ENCODE peak calls at places on chromosomes 3 and 15, in eight cellular contexts. U is right cardiac atrium; A is fibroblast of lung; K is A673; R is iPS DF 6.9; Y is upper lobe of left lung; S is ovary; B is effector memory CD4-positive, alpha-beta T cell. O is an unnamed sample. For H3K9me3, the result is how much of the 10 kb centered on the place peaks cover.

GRCh38 chr3:53941174-53941573 is 49.5 kb upstream of the SELENOK start:
- DNase-seq in A (peak), B (no peak), U (no peak), Y (no peak), K (peak), R (no peak), S (no peak), O (no peak)

GRCh38 chr15:34436956-34437442 is 609 bp downstream of the GOLGA8A start:
- DNase-seq in Y (peak), B (peak), K (peak), U (peak), S (peak), R (no peak), A (peak), O (no peak)

GRCh38 chr3:193520738-193521137 is 34.0 kb downstream of the ATP13A4 start:
- DNase-seq in R (no peak), B (no peak), A (no peak), S (no peak), K (no peak), Y (no peak), U (no peak), O (no peak)

GRCh38 chr3:55795296-55795695 is 308.2 kb upstream of the WNT5A start:
- DNase-seq in B (no peak), U (no peak), K (no peak), Y (no peak), A (no peak), S (no peak), R (no peak), O (no peak)

GRCh38 chr3:55554621-55555020 is 67.5 kb upstream of the WNT5A start:
- DNase-seq in U (no peak), R (no peak), S (no peak), A (no peak), B (no peak), K (no peak), Y (no peak), O (no peak)

GRCh38 chr15:25901841-25902610 is 38.9 kb upstream of the ATP10A start:
- DNase-seq in U (no peak), K (no peak), B (no peak), Y (no peak), S (no peak), A (no peak), R (no peak), O (no peak)

GRCh38 chr15:39558421-39558820 is 22.5 kb upstream of the THBS1 start:
- DNase-seq in U (no peak), A (no peak), K (no peak), Y (no peak), R (no peak), B (no peak), S (no peak), O (no peak)

GRCh38 chr15:71282086-71282485 is 166.8 kb downstream of the THSD4 start:
- DNase-seq in B (no peak), S (no peak), R (no peak), A (peak), K (no peak), Y (no peak), U (no peak), O (no peak)

GRCh38 chr3:42635111-42635510 is 18.4 kb upstream of the ZBTB47 start:
- DNase-seq in Y (no peak), S (no peak), A (peak), U (no peak), R (no peak), K (no peak), B (no peak), O (no peak)

GRCh38 chr3:62529230-62529629 is 155.9 kb upstream of the FEZF2 start:
- DNase-seq in B (no peak), U (peak), R (peak), K (peak), Y (no peak), A (peak), S (peak), O (no peak)

GRCh38 chr3:129119365-129120100 is 2.1 kb downstream of the RAB43 start:
- DNase-seq in R (no peak), S (peak), U (no peak), Y (no peak), B (no peak), A (no peak), K (no peak), O (no peak)

GRCh38 chr15:76584868-76585572 is 248.4 kb downstream of the ISL2 start:
- DNase-seq in R (no peak), U (no peak), Y (no peak), A (no peak), B (no peak), S (no peak), K (no peak), O (no peak)

GRCh38 chr3:98602078-98602678 is 8.8 kb upstream of the CPOX start:
- DNase-seq in Y (no peak), B (no peak), K (peak), R (no peak), U (no peak), S (no peak), A (peak), O (peak)

GRCh38 chr3:14331273-14331672 is 71.1 kb upstream of the SLC6A6 start:
- DNase-seq in A (no peak), S (no peak), K (no peak), B (no peak), Y (no peak), R (no peak), U (no peak), O (no peak)

GRCh38 chr3:127556565-127556964 is 34.0 kb downstream of the TPRA1 start:
- DNase-seq in R (no peak), Y (no peak), A (no peak), K (no peak), U (no peak), S (no peak), B (no peak), O (no peak)

GRCh38 chr15:33234019-33234418 is 39.5 kb upstream of the FMN1 start:
- DNase-seq in Y (no peak), U (no peak), A (peak), S (no peak), B (no peak), R (no peak), K (peak), O (no peak)

GRCh38 chr3:189914799-189915198 is 205.9 kb downstream of the P3H2 start:
- DNase-seq in Y (no peak), B (no peak), R (no peak), A (peak), K (peak), S (no peak), U (no peak), O (no peak)

GRCh38 chr15:45377630-45378148 is 655 bp downstream of the GATM start:
- DNase-seq in K (no peak), B (no peak), R (no peak), S (peak), A (no peak), U (peak), Y (peak), O (no peak)

GRCh38 chr3:73188707-73189106 is 127.2 kb downstream of the EBLN2 start:
- DNase-seq in K (peak), A (no peak), R (no peak), B (no peak), S (no peak), U (no peak), Y (no peak), O (no peak)

GRCh38 chr3:4531478-4532025 is 38.4 kb downstream of the ITPR1 start:
- DNase-seq in S (no peak), Y (no peak), R (no peak), U (no peak), A (peak), B (no peak), K (no peak), O (no peak)

GRCh38 chr3:107227091-107227490 is 150.1 kb upstream of the CCDC54 start:
- DNase-seq in Y (no peak), B (no peak), S (no peak), K (no peak), A (no peak), R (no peak), U (no peak), O (no peak)

GRCh38 chr3:185728630-185729334 is 96.1 kb downstream of the IGF2BP2 start:
- DNase-seq in U (no peak), A (peak), S (no peak), Y (no peak), K (no peak), R (no peak), B (no peak), O (no peak)

GRCh38 chr15:29784413-29784812 is 37.9 kb downstream of the TJP1 start:
- DNase-seq in Y (no peak), A (no peak), U (no peak), S (no peak), K (no peak), R (no peak), B (no peak), O (no peak)

GRCh38 chr3:170488802-170489201 is 70.1 kb downstream of the CLDN11 start:
- DNase-seq in U (no peak), K (no peak), B (no peak), A (no peak), S (no peak), Y (no peak), R (no peak), O (no peak)

GRCh38 chr3:168467085-168467714 is 371.5 kb upstream of the GOLIM4 start:
- DNase-seq in R (peak), B (no peak), A (peak), Y (no peak), U (peak), S (no peak), K (no peak), O (no peak)

GRCh38 chr15:80309769-80310384 is 57.9 kb upstream of the CTXND1 start:
- DNase-seq in U (no peak), R (no peak), Y (no peak), B (no peak), S (no peak), K (peak), A (peak), O (no peak)

GRCh38 chr15:70466895-70467529 is 296.3 kb downstream of the UACA start:
- DNase-seq in R (no peak), A (peak), U (no peak), K (peak), Y (no peak), B (no peak), S (peak), O (peak)

GRCh38 chr3:100776736-100777135 is 67.4 kb downstream of the TFG start:
- DNase-seq in Y (no peak), K (peak), S (no peak), R (no peak), A (peak), U (no peak), B (no peak), O (no peak)

GRCh38 chr3:133887951-133888703 is 7.6 kb downstream of the RAB6B start:
- DNase-seq in B (no peak), U (no peak), S (no peak), R (no peak), K (no peak), A (no peak), Y (no peak), O (no peak)

GRCh38 chr3:171813897-171814460 is 3.7 kb upstream of the PLD1 start:
- DNase-seq in K (no peak), B (no peak), S (no peak), U (no peak), R (no peak), A (peak), Y (no peak), O (no peak)

GRCh38 chr15:34336947-34337556 is 529 bp downstream of the SLC12A6 start:
- DNase-seq in Y (no peak), K (no peak), S (peak), U (peak), R (no peak), B (no peak), A (no peak), O (peak)

GRCh38 chr3:158452324-158452723 is 118.7 kb upstream of the MLF1 start:
- DNase-seq in U (no peak), S (no peak), K (no peak), R (no peak), B (no peak), A (no peak), Y (no peak), O (no peak)

DNA sequence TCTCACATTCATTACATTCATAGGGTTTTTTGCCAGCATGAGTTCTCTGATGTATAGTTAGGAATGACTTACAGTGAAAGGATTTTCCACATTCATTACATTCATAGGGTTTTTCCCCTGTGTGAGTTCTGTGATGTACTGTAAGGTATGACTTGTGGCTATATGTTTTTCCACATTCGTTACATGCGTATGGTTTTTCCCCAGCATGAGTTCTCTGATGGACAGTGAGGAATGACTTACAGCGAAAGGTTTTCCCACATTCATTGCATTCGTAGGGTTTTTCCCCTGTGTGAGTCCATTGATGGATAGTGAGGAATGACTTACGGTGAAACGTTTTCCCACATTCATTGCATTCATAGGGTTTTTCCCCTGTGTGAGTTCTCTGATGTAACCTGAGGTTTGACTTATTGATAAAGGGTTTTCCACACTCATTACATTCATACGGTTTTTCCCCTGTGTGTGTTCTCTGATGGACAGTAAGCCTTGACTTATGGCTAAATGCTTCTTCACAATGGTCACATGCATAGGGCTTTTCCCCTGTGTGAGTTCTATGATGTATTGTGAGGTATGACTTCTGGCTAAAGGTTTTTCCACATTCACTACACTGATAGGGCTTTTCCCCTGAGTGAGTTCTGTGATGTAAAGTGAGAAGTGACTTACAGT is 47.4 kb downstream of the ZNF717 start:
- DNase-seq in K (no peak), B (no peak), R (no peak), A (peak), Y (no peak), U (no peak), S (no peak), O (no peak)
- H3K9me3 ChIP-seq in K (under half), B (half or more), R (under half), A (under half), Y (half or more), U (under half), S (half or more), O (under half)

GRCh38 chr3:123071581-123071980 is 4.8 kb downstream of the PDIA5 start:
- DNase-seq in R (no peak), U (no peak), B (no peak), K (no peak), A (no peak), S (no peak), Y (no peak), O (no peak)
- H3K27ac ChIP-seq in R (no peak), U (no peak), B (no peak), K (no peak), A (no peak), S (peak), Y (peak), O (no peak)

DNA sequence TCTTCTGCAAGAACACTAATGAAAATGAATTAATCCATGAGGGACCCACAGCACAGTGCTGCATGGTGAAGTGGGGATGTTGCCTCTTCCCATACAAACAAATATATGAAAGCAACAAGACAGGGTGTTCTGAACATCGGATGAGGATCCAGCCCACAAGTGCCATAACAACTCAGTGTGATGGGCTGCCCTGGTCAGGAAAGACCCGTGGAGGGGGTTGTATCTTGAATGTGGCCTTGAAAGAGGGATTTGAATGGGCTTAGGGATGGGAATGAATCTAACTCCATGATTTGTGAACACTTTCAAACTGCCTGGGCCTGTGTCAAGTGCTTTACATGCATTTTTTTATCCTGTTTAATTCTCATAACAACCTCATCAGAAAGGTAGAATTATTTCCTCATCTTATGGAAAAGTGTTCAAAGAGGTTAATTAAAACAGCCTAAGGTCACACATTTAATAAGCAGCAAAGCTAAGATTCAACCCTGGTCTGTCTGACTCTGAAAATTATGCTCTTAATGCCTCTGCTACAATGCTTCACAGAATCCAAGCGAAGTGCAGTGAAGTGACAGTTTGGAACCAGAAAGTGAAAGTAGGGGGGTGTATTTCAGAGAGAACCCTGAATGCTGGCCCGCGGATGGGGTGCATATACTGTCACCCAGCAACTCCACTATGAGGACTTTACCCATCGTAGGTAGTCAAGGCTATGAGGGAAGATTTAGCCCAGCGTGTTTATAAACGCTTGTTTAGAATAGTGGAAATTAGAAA is 65.6 kb upstream of the HEG1 start:
- DNase-seq in K (no peak), A (no peak), B (no peak), Y (no peak), U (no peak), R (no peak), S (no peak), O (no peak)
- H3K4me3 ChIP-seq in K (no peak), A (no peak), B (no peak), Y (no peak), U (no peak), R (no peak), S (no peak), O (peak)

GRCh38 chr15:27165590-27165989 is 194.6 kb downstream of the GABRG3 start:
- DNase-seq in A (no peak), U (no peak), K (no peak), Y (no peak), B (no peak), S (no peak), R (no peak), O (no peak)

GRCh38 chr15:27172821-27173220 is 201.8 kb downstream of the GABRG3 start:
- DNase-seq in S (no peak), A (no peak), Y (no peak), B (no peak), U (no peak), K (no peak), R (no peak), O (no peak)

GRCh38 chr15:27170866-27171265 is 199.9 kb downstream of the GABRG3 start:
- DNase-seq in U (no peak), B (no peak), S (no peak), K (no peak), R (no peak), A (no peak), Y (no peak), O (no peak)

DNA sequence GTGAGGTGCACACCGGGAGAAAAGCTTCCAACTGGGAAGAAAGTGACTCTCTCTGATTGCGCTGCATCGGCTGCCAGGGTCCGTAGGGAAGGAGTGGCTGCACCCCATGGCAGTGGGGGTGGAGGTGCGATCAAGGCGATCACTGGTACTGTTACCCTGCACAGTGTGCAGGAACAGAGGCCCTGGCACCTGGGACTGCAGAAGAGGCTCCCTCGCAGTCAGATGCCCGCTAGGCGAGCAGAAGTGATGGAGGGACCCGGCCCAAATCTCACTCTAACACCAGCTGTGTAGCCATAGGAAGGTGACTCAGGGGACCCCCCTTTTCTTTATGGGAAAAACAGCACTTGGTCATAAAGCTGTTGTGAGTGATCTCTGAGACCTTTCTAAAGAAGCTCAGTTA is 196.8 kb downstream of the GABRG3 start:
- DNase-seq in S (no peak), B (no peak), R (no peak), U (no peak), K (no peak), Y (peak), A (no peak), O (no peak)
- H3K9me3 ChIP-seq in S (under half), B (under half), R (under half), U (under half), K (under half), Y (under half), A (under half), O (under half)